ENCODE peak calls at places on chromosomes 4 and X, in nine cellular contexts. N is HFFc6, T is posterior vena cava, Y is GM13977, H is AG08396, G is hepatic stellate cell, S is skeletal muscle cell, A is foreskin melanocyte, K is NCI-H1930. I is an unnamed sample.

GRCh38 chrX:148794350-148794749 is 293.9 kb downstream of the AFF2 start:
- DNase-seq in N (no peak), T (no peak), Y (peak; percentile 2), H (no peak), G (no peak), S (no peak), A (no peak), K (no peak), I (no peak)

GRCh38 chr4:88187766-88188165 is 29.3 kb upstream of the ABCG2 start:
- DNase-seq in N (no peak), T (no peak), Y (no peak), H (peak; percentile 20), G (peak; percentile 54), S (no peak), A (peak; percentile 31), K (no peak), I (no peak)

GRCh38 chr4:169272265-169272886 is 1.6 kb upstream of the SH3RF1 start:
- DNase-seq in N (peak; percentile 82), T (no peak), Y (peak; percentile 77), H (peak; percentile 64), G (peak; percentile 72), S (no peak), A (no peak), K (no peak), I (no peak)

GRCh38 chr4:8393593-8394038 is 46.9 kb downstream of the ACOX3 start:
- DNase-seq in N (peak; percentile 99), T (no peak), Y (peak; percentile 67), H (peak; percentile 95), G (peak; percentile 98), S (peak; percentile 95), A (peak; percentile 42), K (no peak), I (peak; percentile 83)

GRCh38 chr4:67332627-67333026 is 212.7 kb downstream of the CENPC start:
- DNase-seq in N (peak; percentile 7), T (no peak), Y (no peak), H (peak; percentile 4), G (peak; percentile 2), S (no peak), A (peak; percentile 11), K (no peak), I (no peak)

GRCh38 chrX:5708209-5708608 is 520.5 kb downstream of the NLGN4X start:
- DNase-seq in N (no peak), T (no peak), Y (no peak), H (no peak), G (peak; percentile 2), S (no peak), A (no peak), K (no peak), I (no peak)

GRCh38 chr4:82811392-82811791 is 12.8 kb upstream of the SCD5 start:
- DNase-seq in N (no peak), T (no peak), Y (no peak), H (no peak), G (no peak), S (no peak), A (no peak), K (no peak), I (no peak)

GRCh38 chrX:119189586-119189985 is 46.5 kb upstream of the PGRMC1 start:
- DNase-seq in N (no peak), T (peak; percentile 87), Y (no peak), H (no peak), G (no peak), S (peak; percentile 56), A (no peak), K (no peak), I (no peak)

GRCh38 chrX:75892749-75893148 is 107.7 kb upstream of the MAGEE2 start:
- DNase-seq in N (no peak), T (no peak), Y (no peak), H (no peak), G (no peak), S (no peak), A (no peak), K (no peak), I (no peak)

GRCh38 chr4:164948943-164949342 is 28.5 kb downstream of the TRIM61 start:
- DNase-seq in N (no peak), T (no peak), Y (no peak), H (no peak), G (no peak), S (no peak), A (no peak), K (no peak), I (no peak)

GRCh38 chrX:104913348-104913747 is 307.1 kb downstream of the TEX13A start:
- DNase-seq in N (peak; percentile 4), T (no peak), Y (no peak), H (peak; percentile 5), G (no peak), S (no peak), A (no peak), K (no peak), I (no peak)

GRCh38 chr4:3037957-3038451 is 36.3 kb downstream of the HTT-AS start:
- DNase-seq in N (no peak), T (no peak), Y (no peak), H (no peak), G (peak; percentile 55), S (no peak), A (no peak), K (no peak), I (no peak)

GRCh38 chr4:67717586-67717985 is 16.6 kb upstream of the UBA6 start:
- DNase-seq in N (no peak), T (no peak), Y (no peak), H (no peak), G (no peak), S (no peak), A (no peak), K (no peak), I (no peak)

GRCh38 chr4:162727232-162727631 is 439.5 kb downstream of the NAF1 start:
- DNase-seq in N (no peak), T (no peak), Y (no peak), H (no peak), G (no peak), S (no peak), A (no peak), K (no peak), I (no peak)

GRCh38 chrX:14936561-14936960 is 63.3 kb downstream of the MOSPD2 start:
- DNase-seq in N (peak; percentile 60), T (no peak), Y (no peak), H (peak; percentile 39), G (peak; percentile 38), S (no peak), A (peak; percentile 48), K (no peak), I (no peak)

GRCh38 chrX:110226931-110227330 is 91.0 kb downstream of the AMMECR1 start:
- DNase-seq in N (no peak), T (no peak), Y (no peak), H (no peak), G (no peak), S (no peak), A (no peak), K (no peak), I (no peak)